ENCODE peak calls at places on chromosome 18, in nine cellular contexts. A is HCT116; L is adipocyte; E is CD8-positive, alpha-beta T cell; U is right cardiac atrium; S is colonic mucosa; T is heart right ventricle; Y is thyroid gland; J is endodermal cell. I is an unnamed sample. For H3K9me3, the result is how much of the 10 kb centered on the place peaks cover.

GRCh38 chr18:77087391-77088141 is 45.0 kb downstream of the MBP start:
- DNase-seq in E (no peak), Y (peak), J (peak), U (peak), L (peak), A (no peak), T (peak), S (peak), I (no peak)

GRCh38 chr18:45361148-45361851 is 254.0 kb upstream of the SLC14A2 start:
- DNase-seq in S (no peak), E (no peak), A (no peak), U (peak), T (no peak), L (peak), Y (no peak), J (no peak), I (no peak)

GRCh38 chr18:74928194-74928968 is 280.6 kb downstream of the PTGR3 start:
- DNase-seq in S (no peak), A (no peak), E (no peak), U (no peak), T (no peak), Y (no peak), L (no peak), J (no peak), I (no peak)

GRCh38 chr18:10101293-10101701 is 187.5 kb downstream of the VAPA start:
- DNase-seq in T (peak), A (no peak), L (peak), U (peak), J (peak), E (no peak), S (no peak), Y (peak), I (no peak)

GRCh38 chr18:46787674-46788073 is 30.8 kb upstream of the ST8SIA5 start:
- DNase-seq in L (no peak), U (no peak), S (no peak), T (no peak), E (no peak), Y (no peak), A (no peak), J (no peak), I (no peak)

GRCh38 chr18:2955966-2956521 is 56.9 kb downstream of the LPIN2 start:
- DNase-seq in L (peak), E (peak), U (no peak), A (no peak), Y (no peak), S (no peak), T (no peak), J (no peak), I (no peak)

GRCh38 chr18:22868831-22869230 is 64.3 kb upstream of the RBBP8 start:
- DNase-seq in E (no peak), T (no peak), U (no peak), L (no peak), A (no peak), Y (no peak), S (no peak), J (no peak), I (no peak)

GRCh38 chr18:52999633-53000032 is 659.6 kb downstream of the DCC start:
- DNase-seq in J (no peak), E (no peak), S (no peak), A (no peak), Y (no peak), T (no peak), L (no peak), U (no peak), I (no peak)

GRCh38 chr18:48026216-48026615 is 95.8 kb upstream of the SMAD2 start:
- DNase-seq in T (no peak), L (no peak), J (no peak), A (no peak), U (no peak), E (no peak), S (no peak), Y (no peak), I (no peak)

GRCh38 chr18:12336887-12337286 is 28.8 kb downstream of the TUBB6 start:
- DNase-seq in U (no peak), J (peak), S (no peak), A (no peak), E (no peak), T (no peak), Y (no peak), L (peak), I (no peak)

GRCh38 chr18:51614033-51614432 is 416.6 kb upstream of the MEX3C start:
- DNase-seq in J (peak), E (no peak), S (no peak), A (no peak), T (peak), Y (no peak), L (peak), U (no peak), I (no peak)

GRCh38 chr18:394276-394996 is 106.1 kb downstream of the COLEC12 start:
- DNase-seq in E (no peak), Y (no peak), L (peak), U (no peak), J (no peak), A (no peak), T (no peak), S (no peak), I (no peak)

GRCh38 chr18:28884304-28884703 is 707.4 kb upstream of the CDH2 start:
- DNase-seq in A (no peak), E (no peak), J (no peak), U (no peak), T (no peak), Y (no peak), L (no peak), S (no peak), I (no peak)

GRCh38 chr18:48405971-48406370 is 3.2 kb downstream of the ZBTB7C start:
- DNase-seq in Y (no peak), L (no peak), T (no peak), J (no peak), A (no peak), U (no peak), E (no peak), S (no peak), I (no peak)

GRCh38 chr18:46252754-46253153 is 148.6 kb downstream of the HAUS1 start:
- DNase-seq in L (no peak), J (no peak), Y (no peak), E (no peak), S (no peak), A (no peak), U (no peak), T (no peak), I (no peak)

GRCh38 chr18:42113529-42114191 is 158.6 kb downstream of the PIK3C3 start:
- DNase-seq in E (no peak), S (no peak), L (peak), J (no peak), T (no peak), Y (no peak), A (no peak), U (no peak), I (no peak)

GRCh38 chr18:48629730-48630324 is 91.0 kb downstream of the CTIF start:
- DNase-seq in E (no peak), T (no peak), A (peak), S (no peak), Y (no peak), J (no peak), U (no peak), L (peak), I (no peak)

GRCh38 chr18:62878305-62878704 is 163.0 kb downstream of the PHLPP1 start:
- DNase-seq in J (no peak), E (no peak), U (no peak), S (no peak), L (peak), Y (no peak), T (no peak), A (no peak), I (no peak)

GRCh38 chr18:50097702-50098101 is 97.2 kb downstream of the MYO5B start:
- DNase-seq in E (no peak), A (peak), L (no peak), Y (no peak), U (no peak), T (no peak), J (no peak), S (peak), I (no peak)

GRCh38 chr18:13381331-13381730 is 162.8 kb downstream of the LDLRAD4 start:
- DNase-seq in L (no peak), E (no peak), S (no peak), T (no peak), U (no peak), J (no peak), A (no peak), Y (no peak), I (no peak)

GRCh38 chr18:49878567-49878966 is 65.2 kb upstream of the ACAA2 start:
- DNase-seq in Y (no peak), E (no peak), S (no peak), U (peak), L (no peak), J (no peak), A (no peak), T (no peak), I (no peak)

GRCh38 chr18:36688020-36688965 is 140.5 kb downstream of the TPGS2 start:
- DNase-seq in A (peak), Y (peak), J (peak), T (peak), U (peak), E (peak), L (peak), S (peak), I (peak)

GRCh38 chr18:8818982-8819381 is 113.6 kb downstream of the MTCL1 start:
- DNase-seq in A (no peak), E (no peak), S (no peak), J (no peak), T (no peak), L (no peak), Y (no peak), U (no peak), I (no peak)
- H3K9me3 ChIP-seq in A (under half), E (under half), S (under half), J (under half), T (under half), L (under half), Y (under half), U (under half), I (under half)

GRCh38 chr18:35267809-35268208 is 22.2 kb downstream of the ZSCAN30 start:
- DNase-seq in T (peak), E (peak), Y (peak), U (peak), S (peak), L (no peak), J (no peak), A (no peak), I (no peak)

GRCh38 chr18:35276276-35276675 is 13.8 kb downstream of the ZSCAN30 start:
- DNase-seq in S (no peak), Y (no peak), J (no peak), A (no peak), U (no peak), L (no peak), E (no peak), T (no peak), I (no peak)

GRCh38 chr18:35268811-35269210 is 21.2 kb downstream of the ZSCAN30 start:
- DNase-seq in S (no peak), T (no peak), E (no peak), U (no peak), J (no peak), L (no peak), Y (no peak), A (no peak), I (no peak)

GRCh38 chr18:35267161-35267651 is 22.8 kb downstream of the ZSCAN30 start:
- DNase-seq in S (peak), T (peak), U (peak), L (no peak), A (no peak), Y (peak), E (peak), J (no peak), I (no peak)

GRCh38 chr18:35271656-35272055 is 18.4 kb downstream of the ZSCAN30 start:
- DNase-seq in S (no peak), T (no peak), E (no peak), U (no peak), Y (no peak), J (no peak), L (no peak), A (no peak), I (no peak)
- H3K9me3 ChIP-seq in S (under half), T (under half), E (under half), U (under half), Y (under half), J (under half), L (under half), A (under half), I (under half)

GRCh38 chr18:79528296-79528695 is 132.6 kb downstream of the NFATC1 start:
- DNase-seq in L (no peak), A (no peak), J (no peak), S (no peak), E (no peak), T (no peak), U (peak), Y (no peak), I (no peak)
- H3K9me3 ChIP-seq in L (under half), A (under half), J (under half), S (under half), E (under half), T (under half), U (under half), Y (under half), I (under half)

GRCh38 chr18:55739488-55739887 is 151.5 kb upstream of the TCF4 start:
- DNase-seq in S (no peak), T (no peak), E (no peak), A (no peak), U (no peak), L (no peak), J (no peak), Y (no peak), I (no peak)
- H3K9me3 ChIP-seq in S (under half), T (under half), E (under half), A (under half), U (under half), L (under half), J (under half), Y (under half), I (under half)

GRCh38 chr18:24009651-24010333 is 4.8 kb upstream of the TTC39C start:
- DNase-seq in A (no peak), T (no peak), E (no peak), U (no peak), J (no peak), L (no peak), Y (no peak), S (no peak), I (no peak)
- H3K9me3 ChIP-seq in A (under half), T (under half), E (under half), U (under half), J (under half), L (under half), Y (under half), S (under half), I (under half)

DNA sequence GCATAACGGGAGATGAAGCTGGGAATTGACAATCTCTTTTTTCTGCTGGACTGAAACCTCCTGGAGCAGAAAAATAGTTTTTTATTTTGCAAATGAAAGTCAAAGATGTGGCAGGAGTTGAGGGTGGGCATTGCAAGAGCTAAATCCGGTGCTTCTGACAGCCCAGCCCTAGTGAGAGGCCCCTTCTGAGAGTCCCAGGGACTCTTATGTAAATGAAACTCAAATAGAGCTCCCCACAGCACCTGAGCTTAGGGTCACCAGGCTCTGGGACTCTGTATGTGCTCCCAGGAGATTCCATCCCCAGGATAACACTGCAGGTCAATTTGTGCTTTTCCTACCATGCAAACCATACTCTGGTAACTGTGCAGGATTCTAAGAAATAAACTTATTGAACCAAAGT is 192.8 kb downstream of the ANKRD30B start:
- DNase-seq in E (no peak), S (no peak), J (no peak), Y (no peak), U (no peak), T (no peak), L (no peak), A (no peak), I (no peak)
- H3K9me3 ChIP-seq in E (under half), S (under half), J (under half), Y (under half), U (under half), T (under half), L (under half), A (under half), I (under half)

DNA sequence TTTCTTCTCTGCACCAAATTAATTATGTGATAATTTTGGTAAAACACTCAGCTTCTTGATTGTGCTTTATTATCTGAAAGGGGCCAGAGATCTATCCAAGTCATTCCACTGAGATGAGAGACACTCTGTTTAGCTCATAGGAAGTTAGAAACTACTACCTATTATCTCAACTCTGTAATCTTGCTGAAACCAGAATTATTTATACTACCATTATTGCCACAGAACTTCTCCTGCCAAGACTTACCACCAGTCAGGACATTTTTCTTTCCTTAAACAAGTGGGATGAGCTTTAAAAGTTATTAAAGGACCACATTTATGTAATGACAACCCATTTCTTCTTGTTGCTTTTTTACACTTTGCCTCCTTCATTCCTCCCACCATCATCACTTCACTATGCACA is 855.6 kb upstream of the PIK3C3 start:
- DNase-seq in E (no peak), Y (no peak), L (no peak), A (no peak), T (no peak), J (no peak), S (no peak), U (no peak), I (no peak)
- H3K9me3 ChIP-seq in E (under half), Y (under half), L (under half), A (under half), T (under half), J (under half), S (under half), U (under half), I (under half)